ENCODE peak calls at places on chromosomes 13 and 19, in five cellular contexts. One of them, this sample, is unnamed.

GRCh38 chr13:109918179-109918651 is 131.8 kb upstream of the IRS2 start:
- DNase-seq in stimulated activated naive CD8-positive, alpha-beta T cell treated with anti-CD3 and anti-CD28 coated beads, Interleukin-15, Interleukin-2, amounts not matched to agents 100 U/mL and 50 U/mL, for 24 hours: no peak
- DNase-seq in BE2C: no peak
- DNase-seq in NAMALWA: no peak
- DNase-seq in aorta: peak
- DNase-seq in this sample: no peak

GRCh38 chr13:40619479-40619814 is 47.0 kb downstream of the FOXO1 start:
- DNase-seq in aorta: no peak
- DNase-seq in stimulated activated naive CD8-positive, alpha-beta T cell treated with anti-CD3 and anti-CD28 coated beads, Interleukin-15, Interleukin-2, amounts not matched to agents 100 U/mL and 50 U/mL, for 24 hours: no peak
- DNase-seq in NAMALWA: no peak
- DNase-seq in BE2C: no peak
- DNase-seq in this sample: no peak

GRCh38 chr19:5632241-5632612 is 9.3 kb downstream of the SAFB start:
- DNase-seq in BE2C: no peak
- DNase-seq in stimulated activated naive CD8-positive, alpha-beta T cell treated with anti-CD3 and anti-CD28 coated beads, Interleukin-15, Interleukin-2, amounts not matched to agents 100 U/mL and 50 U/mL, for 24 hours: no peak
- DNase-seq in NAMALWA: no peak
- DNase-seq in aorta: no peak
- DNase-seq in this sample: no peak

GRCh38 chr19:31548941-31549340 is 199.7 kb upstream of the TSHZ3 start:
- DNase-seq in aorta: no peak
- DNase-seq in NAMALWA: peak
- DNase-seq in stimulated activated naive CD8-positive, alpha-beta T cell treated with anti-CD3 and anti-CD28 coated beads, Interleukin-15, Interleukin-2, amounts not matched to agents 100 U/mL and 50 U/mL, for 24 hours: no peak
- DNase-seq in BE2C: peak
- DNase-seq in this sample: no peak

GRCh38 chr19:7879102-7879770 is 5.0 kb upstream of the PRR36 start:
- DNase-seq in aorta: no peak
- DNase-seq in stimulated activated naive CD8-positive, alpha-beta T cell treated with anti-CD3 and anti-CD28 coated beads, Interleukin-15, Interleukin-2, amounts not matched to agents 100 U/mL and 50 U/mL, for 24 hours: no peak
- DNase-seq in NAMALWA: no peak
- DNase-seq in BE2C: no peak
- DNase-seq in this sample: no peak

GRCh38 chr13:44155422-44156293 is 218.0 kb upstream of the SERP2 start:
- DNase-seq in aorta: peak
- DNase-seq in stimulated activated naive CD8-positive, alpha-beta T cell treated with anti-CD3 and anti-CD28 coated beads, Interleukin-15, Interleukin-2, amounts not matched to agents 100 U/mL and 50 U/mL, for 24 hours: no peak
- DNase-seq in NAMALWA: no peak
- DNase-seq in BE2C: no peak
- DNase-seq in this sample: no peak

GRCh38 chr19:19170053-19170945 is at the start of gene MEF2B:
- DNase-seq in stimulated activated naive CD8-positive, alpha-beta T cell treated with anti-CD3 and anti-CD28 coated beads, Interleukin-15, Interleukin-2, amounts not matched to agents 100 U/mL and 50 U/mL, for 24 hours: peak
- DNase-seq in BE2C: peak
- DNase-seq in aorta: peak
- DNase-seq in NAMALWA: peak
- DNase-seq in this sample: peak

GRCh38 chr13:24225062-24225461 is 64.5 kb downstream of the SPATA13 start:
- DNase-seq in aorta: no peak
- DNase-seq in BE2C: no peak
- DNase-seq in NAMALWA: no peak
- DNase-seq in stimulated activated naive CD8-positive, alpha-beta T cell treated with anti-CD3 and anti-CD28 coated beads, Interleukin-15, Interleukin-2, amounts not matched to agents 100 U/mL and 50 U/mL, for 24 hours: no peak
- DNase-seq in this sample: no peak

GRCh38 chr13:109818891-109819290 is 32.5 kb upstream of the IRS2 start:
- DNase-seq in aorta: no peak
- DNase-seq in stimulated activated naive CD8-positive, alpha-beta T cell treated with anti-CD3 and anti-CD28 coated beads, Interleukin-15, Interleukin-2, amounts not matched to agents 100 U/mL and 50 U/mL, for 24 hours: no peak
- DNase-seq in NAMALWA: no peak
- DNase-seq in BE2C: no peak
- DNase-seq in this sample: no peak

GRCh38 chr13:95660981-95661581 is 15.9 kb upstream of the DNAJC3 start:
- DNase-seq in aorta: no peak
- DNase-seq in BE2C: peak
- DNase-seq in stimulated activated naive CD8-positive, alpha-beta T cell treated with anti-CD3 and anti-CD28 coated beads, Interleukin-15, Interleukin-2, amounts not matched to agents 100 U/mL and 50 U/mL, for 24 hours: no peak
- DNase-seq in NAMALWA: peak
- DNase-seq in this sample: peak

GRCh38 chr13:32548837-32549236 is 10.2 kb upstream of the N4BP2L2 start:
- DNase-seq in NAMALWA: no peak
- DNase-seq in aorta: no peak
- DNase-seq in stimulated activated naive CD8-positive, alpha-beta T cell treated with anti-CD3 and anti-CD28 coated beads, Interleukin-15, Interleukin-2, amounts not matched to agents 100 U/mL and 50 U/mL, for 24 hours: no peak
- DNase-seq in BE2C: no peak
- DNase-seq in this sample: no peak

GRCh38 chr13:37526710-37527446 is 71.7 kb downstream of the POSTN start:
- DNase-seq in stimulated activated naive CD8-positive, alpha-beta T cell treated with anti-CD3 and anti-CD28 coated beads, Interleukin-15, Interleukin-2, amounts not matched to agents 100 U/mL and 50 U/mL, for 24 hours: no peak
- DNase-seq in BE2C: no peak
- DNase-seq in NAMALWA: no peak
- DNase-seq in aorta: no peak
- DNase-seq in this sample: no peak

GRCh38 chr19:1361601-1362384 is 21.9 kb upstream of the NDUFS7 start:
- DNase-seq in NAMALWA: no peak
- DNase-seq in BE2C: no peak
- DNase-seq in stimulated activated naive CD8-positive, alpha-beta T cell treated with anti-CD3 and anti-CD28 coated beads, Interleukin-15, Interleukin-2, amounts not matched to agents 100 U/mL and 50 U/mL, for 24 hours: no peak
- DNase-seq in aorta: no peak
- DNase-seq in this sample: no peak

GRCh38 chr13:33997574-33997973 is 179.6 kb downstream of the RFC3 start:
- DNase-seq in stimulated activated naive CD8-positive, alpha-beta T cell treated with anti-CD3 and anti-CD28 coated beads, Interleukin-15, Interleukin-2, amounts not matched to agents 100 U/mL and 50 U/mL, for 24 hours: no peak
- DNase-seq in aorta: no peak
- DNase-seq in NAMALWA: no peak
- DNase-seq in BE2C: no peak
- DNase-seq in this sample: no peak

GRCh38 chr13:69474286-69474685 is 633.3 kb upstream of the ATXN8OS start:
- DNase-seq in NAMALWA: no peak
- DNase-seq in stimulated activated naive CD8-positive, alpha-beta T cell treated with anti-CD3 and anti-CD28 coated beads, Interleukin-15, Interleukin-2, amounts not matched to agents 100 U/mL and 50 U/mL, for 24 hours: no peak
- DNase-seq in aorta: no peak
- DNase-seq in BE2C: no peak
- DNase-seq in this sample: no peak

GRCh38 chr13:98972627-98973026 is 5.2 kb downstream of the DOCK9 start:
- DNase-seq in aorta: no peak
- DNase-seq in BE2C: no peak
- DNase-seq in NAMALWA: no peak
- DNase-seq in stimulated activated naive CD8-positive, alpha-beta T cell treated with anti-CD3 and anti-CD28 coated beads, Interleukin-15, Interleukin-2, amounts not matched to agents 100 U/mL and 50 U/mL, for 24 hours: no peak
- DNase-seq in this sample: no peak

GRCh38 chr19:19140476-19140875 is 2.2 kb upstream of the TMEM161A start:
- DNase-seq in NAMALWA: no peak
- DNase-seq in aorta: no peak
- DNase-seq in BE2C: no peak
- DNase-seq in stimulated activated naive CD8-positive, alpha-beta T cell treated with anti-CD3 and anti-CD28 coated beads, Interleukin-15, Interleukin-2, amounts not matched to agents 100 U/mL and 50 U/mL, for 24 hours: no peak
- DNase-seq in this sample: no peak

GRCh38 chr19:6744381-6745288 is 5.2 kb downstream of the TRIP10 start:
- DNase-seq in BE2C: peak
- DNase-seq in NAMALWA: no peak
- DNase-seq in stimulated activated naive CD8-positive, alpha-beta T cell treated with anti-CD3 and anti-CD28 coated beads, Interleukin-15, Interleukin-2, amounts not matched to agents 100 U/mL and 50 U/mL, for 24 hours: no peak
- DNase-seq in aorta: peak
- DNase-seq in this sample: no peak

GRCh38 chr19:2055871-2056809 is 5.1 kb upstream of the MKNK2 start:
- DNase-seq in stimulated activated naive CD8-positive, alpha-beta T cell treated with anti-CD3 and anti-CD28 coated beads, Interleukin-15, Interleukin-2, amounts not matched to agents 100 U/mL and 50 U/mL, for 24 hours: no peak
- DNase-seq in BE2C: no peak
- DNase-seq in aorta: peak
- DNase-seq in NAMALWA: no peak
- DNase-seq in this sample: no peak

GRCh38 chr13:104936304-104936703 is 1599.2 kb downstream of the EFNB2 start:
- DNase-seq in stimulated activated naive CD8-positive, alpha-beta T cell treated with anti-CD3 and anti-CD28 coated beads, Interleukin-15, Interleukin-2, amounts not matched to agents 100 U/mL and 50 U/mL, for 24 hours: no peak
- DNase-seq in aorta: no peak
- DNase-seq in BE2C: no peak
- DNase-seq in NAMALWA: no peak
- DNase-seq in this sample: no peak

GRCh38 chr13:113077566-113077952 is 28.0 kb upstream of the F7 start:
- DNase-seq in NAMALWA: no peak
- DNase-seq in aorta: peak
- DNase-seq in BE2C: no peak
- DNase-seq in stimulated activated naive CD8-positive, alpha-beta T cell treated with anti-CD3 and anti-CD28 coated beads, Interleukin-15, Interleukin-2, amounts not matched to agents 100 U/mL and 50 U/mL, for 24 hours: no peak
- DNase-seq in this sample: peak

GRCh38 chr13:47463002-47463401 is 538.1 kb downstream of the SUCLA2 start:
- DNase-seq in BE2C: no peak
- DNase-seq in stimulated activated naive CD8-positive, alpha-beta T cell treated with anti-CD3 and anti-CD28 coated beads, Interleukin-15, Interleukin-2, amounts not matched to agents 100 U/mL and 50 U/mL, for 24 hours: no peak
- DNase-seq in aorta: no peak
- DNase-seq in NAMALWA: no peak
- DNase-seq in this sample: no peak

GRCh38 chr19:44954649-44955499 is at the start of gene CLPTM1:
- DNase-seq in NAMALWA: peak
- DNase-seq in stimulated activated naive CD8-positive, alpha-beta T cell treated with anti-CD3 and anti-CD28 coated beads, Interleukin-15, Interleukin-2, amounts not matched to agents 100 U/mL and 50 U/mL, for 24 hours: peak
- DNase-seq in BE2C: peak
- DNase-seq in aorta: peak
- DNase-seq in this sample: peak

GRCh38 chr19:54364775-54365257 is at the start of gene LAIR1:
- DNase-seq in BE2C: no peak
- DNase-seq in aorta: peak
- DNase-seq in stimulated activated naive CD8-positive, alpha-beta T cell treated with anti-CD3 and anti-CD28 coated beads, Interleukin-15, Interleukin-2, amounts not matched to agents 100 U/mL and 50 U/mL, for 24 hours: peak
- DNase-seq in NAMALWA: no peak
- DNase-seq in this sample: peak

GRCh38 chr13:99335603-99336002 is 28.4 kb upstream of the GPR183 start:
- DNase-seq in stimulated activated naive CD8-positive, alpha-beta T cell treated with anti-CD3 and anti-CD28 coated beads, Interleukin-15, Interleukin-2, amounts not matched to agents 100 U/mL and 50 U/mL, for 24 hours: no peak
- DNase-seq in BE2C: no peak
- DNase-seq in NAMALWA: peak
- DNase-seq in aorta: no peak
- DNase-seq in this sample: no peak

GRCh38 chr13:46142692-46143238 is 37.9 kb upstream of the CPB2 start:
- DNase-seq in NAMALWA: no peak
- DNase-seq in stimulated activated naive CD8-positive, alpha-beta T cell treated with anti-CD3 and anti-CD28 coated beads, Interleukin-15, Interleukin-2, amounts not matched to agents 100 U/mL and 50 U/mL, for 24 hours: no peak
- DNase-seq in BE2C: no peak
- DNase-seq in aorta: no peak
- DNase-seq in this sample: no peak

GRCh38 chr13:41694902-41695301 is 237.6 kb downstream of the RGCC start:
- DNase-seq in stimulated activated naive CD8-positive, alpha-beta T cell treated with anti-CD3 and anti-CD28 coated beads, Interleukin-15, Interleukin-2, amounts not matched to agents 100 U/mL and 50 U/mL, for 24 hours: no peak
- DNase-seq in aorta: peak
- DNase-seq in BE2C: no peak
- DNase-seq in NAMALWA: peak
- DNase-seq in this sample: no peak

GRCh38 chr13:60112771-60113170 is 51.0 kb downstream of the DIAPH3 start:
- DNase-seq in NAMALWA: no peak
- DNase-seq in stimulated activated naive CD8-positive, alpha-beta T cell treated with anti-CD3 and anti-CD28 coated beads, Interleukin-15, Interleukin-2, amounts not matched to agents 100 U/mL and 50 U/mL, for 24 hours: no peak
- DNase-seq in BE2C: no peak
- DNase-seq in aorta: no peak
- DNase-seq in this sample: no peak

GRCh38 chr19:48568345-48568886 is 16.4 kb downstream of the SULT2B1 start:
- DNase-seq in BE2C: peak
- DNase-seq in NAMALWA: no peak
- DNase-seq in stimulated activated naive CD8-positive, alpha-beta T cell treated with anti-CD3 and anti-CD28 coated beads, Interleukin-15, Interleukin-2, amounts not matched to agents 100 U/mL and 50 U/mL, for 24 hours: no peak
- DNase-seq in aorta: peak
- DNase-seq in this sample: no peak

GRCh38 chr19:10453852-10454251 is 33.5 kb downstream of the PDE4A start:
- DNase-seq in BE2C: no peak
- DNase-seq in aorta: no peak
- DNase-seq in NAMALWA: no peak
- DNase-seq in stimulated activated naive CD8-positive, alpha-beta T cell treated with anti-CD3 and anti-CD28 coated beads, Interleukin-15, Interleukin-2, amounts not matched to agents 100 U/mL and 50 U/mL, for 24 hours: no peak
- DNase-seq in this sample: no peak

GRCh38 chr19:47406711-47407416 is 12.5 kb downstream of the MEIS3 start:
- DNase-seq in BE2C: no peak
- DNase-seq in stimulated activated naive CD8-positive, alpha-beta T cell treated with anti-CD3 and anti-CD28 coated beads, Interleukin-15, Interleukin-2, amounts not matched to agents 100 U/mL and 50 U/mL, for 24 hours: no peak
- DNase-seq in aorta: no peak
- DNase-seq in NAMALWA: no peak
- DNase-seq in this sample: no peak

GRCh38 chr13:99143904-99144303 is 56.8 kb upstream of the UBAC2 start:
- DNase-seq in aorta: no peak
- DNase-seq in stimulated activated naive CD8-positive, alpha-beta T cell treated with anti-CD3 and anti-CD28 coated beads, Interleukin-15, Interleukin-2, amounts not matched to agents 100 U/mL and 50 U/mL, for 24 hours: no peak
- DNase-seq in NAMALWA: no peak
- DNase-seq in BE2C: no peak
- DNase-seq in this sample: no peak

GRCh38 chr13:82674546-82674945 is 1207.7 kb downstream of the SLITRK1 start:
- DNase-seq in stimulated activated naive CD8-positive, alpha-beta T cell treated with anti-CD3 and anti-CD28 coated beads, Interleukin-15, Interleukin-2, amounts not matched to agents 100 U/mL and 50 U/mL, for 24 hours: no peak
- DNase-seq in BE2C: no peak
- DNase-seq in aorta: no peak
- DNase-seq in NAMALWA: no peak
- DNase-seq in this sample: no peak

GRCh38 chr19:50975766-50976165 is 6.4 kb upstream of the KLK6 start:
- DNase-seq in BE2C: no peak
- DNase-seq in aorta: no peak
- DNase-seq in stimulated activated naive CD8-positive, alpha-beta T cell treated with anti-CD3 and anti-CD28 coated beads, Interleukin-15, Interleukin-2, amounts not matched to agents 100 U/mL and 50 U/mL, for 24 hours: no peak
- DNase-seq in NAMALWA: no peak
- DNase-seq in this sample: no peak

GRCh38 chr19:1836458-1837221 is 11.6 kb downstream of the REXO1 start:
- DNase-seq in aorta: no peak
- DNase-seq in BE2C: peak
- DNase-seq in stimulated activated naive CD8-positive, alpha-beta T cell treated with anti-CD3 and anti-CD28 coated beads, Interleukin-15, Interleukin-2, amounts not matched to agents 100 U/mL and 50 U/mL, for 24 hours: no peak
- DNase-seq in NAMALWA: no peak
- DNase-seq in this sample: no peak

GRCh38 chr19:48501446-48501960 is 10.1 kb downstream of the LMTK3 start:
- DNase-seq in stimulated activated naive CD8-positive, alpha-beta T cell treated with anti-CD3 and anti-CD28 coated beads, Interleukin-15, Interleukin-2, amounts not matched to agents 100 U/mL and 50 U/mL, for 24 hours: peak
- DNase-seq in BE2C: no peak
- DNase-seq in aorta: peak
- DNase-seq in NAMALWA: peak
- DNase-seq in this sample: peak

GRCh38 chr13:32829676-32830091 is 186.5 kb upstream of the KL start:
- DNase-seq in NAMALWA: no peak
- DNase-seq in aorta: no peak
- DNase-seq in stimulated activated naive CD8-positive, alpha-beta T cell treated with anti-CD3 and anti-CD28 coated beads, Interleukin-15, Interleukin-2, amounts not matched to agents 100 U/mL and 50 U/mL, for 24 hours: no peak
- DNase-seq in BE2C: no peak
- DNase-seq in this sample: no peak

GRCh38 chr19:40284501-40285352 is at the start of gene AKT2:
- DNase-seq in BE2C: peak
- DNase-seq in NAMALWA: peak
- DNase-seq in stimulated activated naive CD8-positive, alpha-beta T cell treated with anti-CD3 and anti-CD28 coated beads, Interleukin-15, Interleukin-2, amounts not matched to agents 100 U/mL and 50 U/mL, for 24 hours: peak
- DNase-seq in aorta: peak
- DNase-seq in this sample: peak